ENCODE peak calls at places on chromosomes 16 and 17, in nine cellular contexts. E is Calu3; T is activated B cell treated with CpG ODN at 0.5 μM for 24 hours; R is iPS-NIHi11; V is stimulated activated CD4-positive, alpha-beta T cell treated with anti-CD3 and anti-CD28 coated beads, Interleukin-4, amount 100 ng/mL, for 24 hours; D is lower lobe of right lung; A is ovary; S is GM13977; Z is stimulated activated CD8-positive, alpha-beta memory T cell treated with anti-CD3 and anti-CD28 coated beads, Interleukin-2, amount 100 ng/mL, for 48 hours. G is an unnamed sample.

GRCh38 chr17:80198144-80198661 is 21.9 kb downstream of the SGSH start:
- DNase-seq in E (no peak), T (no peak), R (peak), V (no peak), D (no peak), A (no peak), S (no peak), Z (no peak), G (no peak)

GRCh38 chr16:38941-39892 is 14.2 kb downstream of the POLR3K start:
- DNase-seq in E (peak), T (peak), R (no peak), V (peak), D (peak), A (no peak), S (peak), Z (peak), G (no peak)

GRCh38 chr17:41211845-41212466 is 14.5 kb upstream of the KRTAP9-2 start:
- DNase-seq in E (no peak), T (no peak), R (no peak), V (no peak), D (no peak), A (no peak), S (no peak), Z (no peak), G (no peak)

GRCh38 chr17:70865993-70866804 is 696.9 kb downstream of the KCNJ2 start:
- DNase-seq in E (no peak), T (no peak), R (no peak), V (no peak), D (no peak), A (no peak), S (no peak), Z (no peak), G (no peak)

GRCh38 chr16:52467753-52468152 is 79.2 kb downstream of the TOX3 start:
- DNase-seq in E (no peak), T (no peak), R (no peak), V (no peak), D (no peak), A (no peak), S (no peak), Z (no peak), G (no peak)

GRCh38 chr17:50093807-50094206 is 1.3 kb upstream of the PDK2 start:
- DNase-seq in E (no peak), T (no peak), R (no peak), V (no peak), D (no peak), A (no peak), S (no peak), Z (no peak), G (no peak)

GRCh38 chr17:32310927-32311568 is 30.9 kb downstream of the C17orf75 start:
- DNase-seq in E (no peak), T (no peak), R (no peak), V (no peak), D (no peak), A (no peak), S (no peak), Z (no peak), G (no peak)

GRCh38 chr17:82450357-82451106 is at the start of gene CYBC1:
- DNase-seq in E (peak), T (peak), R (peak), V (peak), D (peak), A (peak), S (peak), Z (peak), G (peak)

GRCh38 chr17:14622622-14623101 is 321.8 kb downstream of the HS3ST3B1 start:
- DNase-seq in E (no peak), T (no peak), R (no peak), V (no peak), D (no peak), A (no peak), S (no peak), Z (no peak), G (no peak)

GRCh38 chr17:33433581-33433980 is 140.5 kb upstream of the ASIC2 start:
- DNase-seq in E (no peak), T (no peak), R (no peak), V (no peak), D (no peak), A (no peak), S (no peak), Z (no peak), G (no peak)

GRCh38 chr17:81199482-81199830 is 23.3 kb downstream of the CEP131 start:
- DNase-seq in E (no peak), T (no peak), R (no peak), V (no peak), D (no peak), A (no peak), S (no peak), Z (no peak), G (no peak)

GRCh38 chr17:61486135-61487120 is 34.2 kb downstream of the TBX4 start:
- DNase-seq in E (no peak), T (no peak), R (no peak), V (no peak), D (no peak), A (no peak), S (no peak), Z (no peak), G (no peak)

GRCh38 chr16:66958857-66959644 is 2.0 kb upstream of the CES3 start:
- DNase-seq in E (no peak), T (no peak), R (no peak), V (no peak), D (no peak), A (no peak), S (no peak), Z (no peak), G (no peak)

GRCh38 chr17:55454906-55455474 is 33.4 kb upstream of the MMD start:
- DNase-seq in E (no peak), T (no peak), R (no peak), V (no peak), D (no peak), A (no peak), S (no peak), Z (no peak), G (no peak)

GRCh38 chr17:67855504-67856324 is 30.4 kb downstream of the BPTF start:
- DNase-seq in E (no peak), T (no peak), R (no peak), V (no peak), D (no peak), A (no peak), S (no peak), Z (no peak), G (no peak)

GRCh38 chr17:53629188-53629587 is 193.5 kb upstream of the KIF2B start:
- DNase-seq in E (no peak), T (no peak), R (no peak), V (no peak), D (no peak), A (no peak), S (no peak), Z (no peak), G (no peak)

GRCh38 chr17:73365934-73366623 is 54.3 kb upstream of the CDC42EP4 start:
- DNase-seq in E (no peak), T (no peak), R (no peak), V (no peak), D (no peak), A (peak), S (no peak), Z (no peak), G (no peak)

GRCh38 chr17:57701121-57701520 is 44.0 kb downstream of the CCDC182 start:
- DNase-seq in E (no peak), T (no peak), R (no peak), V (no peak), D (no peak), A (no peak), S (no peak), Z (no peak), G (no peak)

GRCh38 chr17:38852771-38853291 is 690 bp downstream of the RPL23 start:
- DNase-seq in E (no peak), T (no peak), R (no peak), V (no peak), D (no peak), A (no peak), S (no peak), Z (no peak), G (no peak)

GRCh38 chr16:3431779-3432219 is 11.5 kb downstream of the ZNF597 start:
- DNase-seq in E (no peak), T (peak), R (no peak), V (peak), D (peak), A (peak), S (peak), Z (peak), G (no peak)

G was measured in progenitor cell of endocrine pancreas.